ENCODE peak calls at places on chromosomes 2 and 18, in ten cellular contexts. L is cardiac fibroblast; O is naive thymus-derived CD8-positive, alpha-beta T cell; Q is NCI-H1105 treated with DMSO at 0.1 percent for 48 hours; H is frontal cortex; U is upper lobe of right lung; N is stimulated activated CD4-positive, alpha-beta T cell treated with anti-CD3 and anti-CD28 coated beads, TNF-alpha, amount 100 ng/mL, for 1 hour; E is HCT116; S is RPMI8226; R is gastrocnemius medialis. M is an unnamed sample.

GRCh38 chr2:190759749-190760213 is 110.9 kb downstream of the NAB1 start:
- DNase-seq in L (peak), O (no peak), Q (no peak), H (no peak), U (no peak), N (no peak), E (peak), S (no peak), R (no peak), M (no peak)

GRCh38 chr2:65382776-65383357 is 49.5 kb downstream of the SPRED2 start:
- DNase-seq in L (peak), O (peak), Q (peak), H (no peak), U (peak), N (peak), E (peak), S (peak), R (peak), M (peak)

GRCh38 chr2:133240505-133241230 is 327.6 kb downstream of the NCKAP5 start:
- DNase-seq in L (peak), O (no peak), Q (no peak), H (no peak), U (no peak), N (no peak), E (no peak), S (no peak), R (no peak), M (no peak)

GRCh38 chr2:54106631-54107454 is 8.6 kb upstream of the ACYP2 start:
- DNase-seq in L (peak), O (peak), Q (peak), H (no peak), U (no peak), N (no peak), E (peak), S (peak), R (peak), M (no peak)

GRCh38 chr2:211944572-211944971 is 594.0 kb downstream of the ERBB4 start:
- DNase-seq in L (no peak), O (no peak), Q (no peak), H (no peak), U (no peak), N (no peak), E (peak), S (peak), R (no peak), M (no peak)

GRCh38 chr2:58634653-58635347 is 393.7 kb upstream of the FANCL start:
- DNase-seq in L (peak), O (no peak), Q (peak), H (no peak), U (no peak), N (no peak), E (peak), S (no peak), R (no peak), M (no peak)

GRCh38 chr18:43422483-43422882 is 145.2 kb upstream of the SYT4 start:
- DNase-seq in L (peak), O (no peak), Q (peak), H (no peak), U (no peak), N (no peak), E (no peak), S (no peak), R (no peak), M (no peak)

GRCh38 chr18:69414184-69414583 is 13.5 kb downstream of the DOK6 start:
- DNase-seq in L (no peak), O (no peak), Q (no peak), H (no peak), U (no peak), N (no peak), E (no peak), S (no peak), R (no peak), M (no peak)

GRCh38 chr18:48931680-48932461 is 18.9 kb downstream of the SMAD7 start:
- DNase-seq in L (no peak), O (no peak), Q (no peak), H (no peak), U (no peak), N (no peak), E (no peak), S (no peak), R (no peak), M (no peak)

GRCh38 chr18:27861539-27861938 is 315.4 kb downstream of the CDH2 start:
- DNase-seq in L (no peak), O (no peak), Q (peak), H (no peak), U (no peak), N (no peak), E (no peak), S (no peak), R (no peak), M (no peak)